ENCODE peak calls at places on chromosomes 13 and 19, in four cellular contexts. N is stimulated activated CD4-positive, alpha-beta T cell treated with anti-CD3 and anti-CD28 coated beads, TNF-alpha, amount 100 ng/mL, for 24 hours; L is GM12865; Y is astrocyte of the spinal cord. X is an unnamed sample.

GRCh38 chr19:21492932-21493906 is 12.2 kb upstream of the ZNF429 start:
- DNase-seq in N (no peak), L (no peak), Y (no peak), X (no peak)

GRCh38 chr13:112636401-112636975 is 48.5 kb upstream of the TUBGCP3 start:
- DNase-seq in Y (no peak), N (no peak), L (no peak), X (no peak)

GRCh38 chr19:40921005-40921897 is 39.2 kb upstream of the CYP2A7 start:
- DNase-seq in L (no peak), N (no peak), Y (no peak), X (no peak)

GRCh38 chr13:44969858-44970484 is 19.3 kb downstream of the NUFIP1 start:
- DNase-seq in N (no peak), Y (peak), L (peak), X (peak)

GRCh38 chr19:47107201-47107952 is 6.2 kb downstream of the ZC3H4 start:
- DNase-seq in L (no peak), Y (peak), N (peak), X (no peak)

GRCh38 chr13:76871332-76871945 is 14.8 kb downstream of the KCTD12 start:
- DNase-seq in Y (no peak), N (no peak), L (no peak), X (no peak)

GRCh38 chr19:18629166-18630088 is 7.4 kb upstream of the KLHL26 start:
- DNase-seq in L (no peak), N (no peak), Y (no peak), X (peak)

GRCh38 chr19:44640518-44640917 is 3.2 kb upstream of the PVR start:
- DNase-seq in N (no peak), L (no peak), Y (peak), X (no peak)

GRCh38 chr13:66262330-66262729 is 967.8 kb downstream of the PCDH9 start:
- DNase-seq in L (no peak), N (no peak), Y (no peak), X (no peak)

GRCh38 chr19:40908981-40909380 is 26.9 kb upstream of the CYP2A7 start:
- DNase-seq in Y (peak), L (no peak), N (no peak), X (peak)

GRCh38 chr19:16062789-16063188 is 13.5 kb upstream of the TPM4 start:
- DNase-seq in L (peak), Y (no peak), N (no peak), X (no peak)

GRCh38 chr19:38691938-38692457 is 44.5 kb downstream of the ACTN4 start:
- DNase-seq in N (no peak), L (no peak), Y (peak), X (no peak)

GRCh38 chr19:17431417-17431816 is 11.6 kb downstream of the MVB12A start:
- DNase-seq in L (no peak), Y (no peak), N (no peak), X (no peak)

GRCh38 chr19:1407662-1408299 is 395 bp downstream of the DAZAP1 start:
- DNase-seq in Y (no peak), N (no peak), L (no peak), X (no peak)

GRCh38 chr13:43986395-43986794 is 106.7 kb downstream of the LACC1 start:
- DNase-seq in N (no peak), L (no peak), Y (no peak), X (peak)

GRCh38 chr13:80504453-80504852 is 163.5 kb upstream of the SPRY2 start:
- DNase-seq in L (no peak), N (no peak), Y (no peak), X (no peak)

GRCh38 chr19:29665826-29666633 is 769 bp downstream of the PLEKHF1 start:
- DNase-seq in Y (no peak), N (no peak), L (peak), X (no peak)

GRCh38 chr13:39035204-39035603 is 2.7 kb downstream of the PROSER1 start:
- DNase-seq in N (no peak), L (no peak), Y (no peak), X (no peak)

GRCh38 chr19:41064974-41065569 is 23.2 kb upstream of the CYP2A13 start:
- DNase-seq in N (no peak), L (peak), Y (peak), X (no peak)

X was measured in NCI-H2227 treated with DMSO at 0.1 percent for 48 hours.